ENCODE peak calls at places on chromosomes 12 and 14, in nine cellular contexts. P is endothelial cell; X is Ammon's horn; A is amniotic epithelial cell; U is stimulated activated CD4-positive, alpha-beta T cell treated with anti-CD3 and anti-CD28 coated beads, Interleukin-2, amount 100 ng/mL, for 4 hours; G is SK-MEL-5; R is activated B cell treated with CpG ODN at 0.5 μM for 24 hours; Y is RKO; D is T-helper 9 cell. C is an unnamed sample.

GRCh38 chr12:118145113-118145797 is 9.3 kb downstream of the PEBP1 start:
- DNase-seq in P (no peak), X (no peak), A (no peak), U (no peak), G (no peak), R (no peak), Y (no peak), D (no peak), C (no peak)

GRCh38 chr12:21526721-21527345 is 737 bp downstream of the SPX start:
- DNase-seq in P (no peak), X (no peak), A (no peak), U (no peak), G (no peak), R (no peak), Y (no peak), D (no peak), C (no peak)

GRCh38 chr14:102074415-102074964 is 12.4 kb downstream of the HSP90AA1 start:
- DNase-seq in P (no peak), X (no peak), A (no peak), U (no peak), G (no peak), R (no peak), Y (no peak), D (no peak), C (no peak)

GRCh38 chr12:57156701-57157403 is 9.4 kb upstream of the LRP1-AS start:
- DNase-seq in P (no peak), X (no peak), A (no peak), U (no peak), G (no peak), R (no peak), Y (no peak), D (no peak), C (no peak)

GRCh38 chr14:74065746-74066575 is 18.3 kb downstream of the ALDH6A1 start:
- DNase-seq in P (no peak), X (no peak), A (peak), U (no peak), G (no peak), R (no peak), Y (no peak), D (no peak), C (peak)

GRCh38 chr14:62099091-62099490 is 336.9 kb downstream of the SNAPC1 start:
- DNase-seq in P (no peak), X (no peak), A (no peak), U (no peak), G (no peak), R (no peak), Y (no peak), D (no peak), C (no peak)

GRCh38 chr12:92078167-92079053 is 67.2 kb downstream of the BTG1 start:
- DNase-seq in P (no peak), X (no peak), A (peak), U (no peak), G (peak), R (no peak), Y (no peak), D (no peak), C (peak)

GRCh38 chr14:96797943-96798349 is 764 bp downstream of the VRK1 start:
- DNase-seq in P (no peak), X (no peak), A (no peak), U (no peak), G (no peak), R (no peak), Y (no peak), D (no peak), C (no peak)

GRCh38 chr12:64877363-64878004 is 53.0 kb downstream of the TBC1D30 start:
- DNase-seq in P (no peak), X (no peak), A (no peak), U (no peak), G (no peak), R (no peak), Y (no peak), D (no peak), C (no peak)

GRCh38 chr14:52014601-52015267 is 25.4 kb downstream of the RTRAF start:
- DNase-seq in P (no peak), X (peak), A (no peak), U (no peak), G (no peak), R (no peak), Y (no peak), D (no peak), C (no peak)

GRCh38 chr12:82708507-82708906 is 21.8 kb downstream of the TMTC2 start:
- DNase-seq in P (peak), X (peak), A (no peak), U (no peak), G (peak), R (no peak), Y (no peak), D (no peak), C (no peak)